ENCODE peak calls at places on chromosome 7, in seven cellular contexts. One of them, this sample, is unnamed.

GRCh38 chr7:36202347-36202896 is 49.4 kb downstream of the EEPD1 start:
- DNase-seq in retinal pigment epithelial cell: no peak
- DNase-seq in mucosa of descending colon: no peak
- DNase-seq in stimulated activated naive CD8-positive, alpha-beta T cell treated with anti-CD3 and anti-CD28 coated beads, Interleukin-15, amount 100 ng/mL, for 72 hours: no peak
- DNase-seq in nucleus accumbens: no peak
- DNase-seq in HFFc6: no peak
- DNase-seq in GM10248: no peak
- DNase-seq in this sample: no peak

GRCh38 chr7:45155357-45155900 is 2.2 kb upstream of the RAMP3 start:
- DNase-seq in retinal pigment epithelial cell: no peak
- DNase-seq in mucosa of descending colon: no peak
- DNase-seq in stimulated activated naive CD8-positive, alpha-beta T cell treated with anti-CD3 and anti-CD28 coated beads, Interleukin-15, amount 100 ng/mL, for 72 hours: no peak
- DNase-seq in nucleus accumbens: no peak
- DNase-seq in HFFc6: no peak
- DNase-seq in GM10248: no peak
- DNase-seq in this sample: no peak

GRCh38 chr7:5419523-5420107 is 4.0 kb downstream of the TNRC18 start:
- DNase-seq in retinal pigment epithelial cell: no peak
- DNase-seq in mucosa of descending colon: peak
- DNase-seq in stimulated activated naive CD8-positive, alpha-beta T cell treated with anti-CD3 and anti-CD28 coated beads, Interleukin-15, amount 100 ng/mL, for 72 hours: no peak
- DNase-seq in nucleus accumbens: peak
- DNase-seq in HFFc6: no peak
- DNase-seq in GM10248: no peak
- DNase-seq in this sample: peak

GRCh38 chr7:36032362-36032818 is 120.7 kb upstream of the EEPD1 start:
- DNase-seq in retinal pigment epithelial cell: peak
- DNase-seq in mucosa of descending colon: no peak
- DNase-seq in stimulated activated naive CD8-positive, alpha-beta T cell treated with anti-CD3 and anti-CD28 coated beads, Interleukin-15, amount 100 ng/mL, for 72 hours: no peak
- DNase-seq in nucleus accumbens: no peak
- DNase-seq in HFFc6: peak
- DNase-seq in GM10248: no peak
- DNase-seq in this sample: peak

GRCh38 chr7:128954830-128955797 is 17.4 kb downstream of the IRF5 start:
- DNase-seq in retinal pigment epithelial cell: no peak
- DNase-seq in mucosa of descending colon: peak
- DNase-seq in stimulated activated naive CD8-positive, alpha-beta T cell treated with anti-CD3 and anti-CD28 coated beads, Interleukin-15, amount 100 ng/mL, for 72 hours: no peak
- DNase-seq in nucleus accumbens: no peak
- DNase-seq in HFFc6: peak
- DNase-seq in GM10248: peak
- DNase-seq in this sample: peak

GRCh38 chr7:41755100-41755499 is 52.2 kb upstream of the INHBA start:
- DNase-seq in retinal pigment epithelial cell: no peak
- DNase-seq in mucosa of descending colon: no peak
- DNase-seq in stimulated activated naive CD8-positive, alpha-beta T cell treated with anti-CD3 and anti-CD28 coated beads, Interleukin-15, amount 100 ng/mL, for 72 hours: no peak
- DNase-seq in nucleus accumbens: no peak
- DNase-seq in HFFc6: no peak
- DNase-seq in GM10248: no peak
- DNase-seq in this sample: no peak

GRCh38 chr7:90701021-90701420 is 104.9 kb downstream of the CDK14 start:
- DNase-seq in retinal pigment epithelial cell: no peak
- DNase-seq in mucosa of descending colon: no peak
- DNase-seq in stimulated activated naive CD8-positive, alpha-beta T cell treated with anti-CD3 and anti-CD28 coated beads, Interleukin-15, amount 100 ng/mL, for 72 hours: no peak
- DNase-seq in nucleus accumbens: no peak
- DNase-seq in HFFc6: no peak
- DNase-seq in GM10248: peak
- DNase-seq in this sample: no peak

GRCh38 chr7:2807846-2808772 is 36.0 kb downstream of the GNA12 start:
- DNase-seq in retinal pigment epithelial cell: no peak
- DNase-seq in mucosa of descending colon: no peak
- DNase-seq in stimulated activated naive CD8-positive, alpha-beta T cell treated with anti-CD3 and anti-CD28 coated beads, Interleukin-15, amount 100 ng/mL, for 72 hours: no peak
- DNase-seq in nucleus accumbens: no peak
- DNase-seq in HFFc6: no peak
- DNase-seq in GM10248: peak
- DNase-seq in this sample: peak

GRCh38 chr7:30470783-30471182 is 7.8 kb downstream of the NOD1 start:
- DNase-seq in retinal pigment epithelial cell: no peak
- DNase-seq in mucosa of descending colon: peak
- DNase-seq in stimulated activated naive CD8-positive, alpha-beta T cell treated with anti-CD3 and anti-CD28 coated beads, Interleukin-15, amount 100 ng/mL, for 72 hours: no peak
- DNase-seq in nucleus accumbens: no peak
- DNase-seq in HFFc6: peak
- DNase-seq in GM10248: no peak
- DNase-seq in this sample: peak

GRCh38 chr7:98872328-98872924 is 2.6 kb upstream of the TMEM130 start:
- DNase-seq in retinal pigment epithelial cell: no peak
- DNase-seq in mucosa of descending colon: no peak
- DNase-seq in stimulated activated naive CD8-positive, alpha-beta T cell treated with anti-CD3 and anti-CD28 coated beads, Interleukin-15, amount 100 ng/mL, for 72 hours: peak
- DNase-seq in nucleus accumbens: no peak
- DNase-seq in HFFc6: peak
- DNase-seq in GM10248: no peak
- DNase-seq in this sample: no peak

This sample was measured in GM03348.